ENCODE peak calls at places on chromosomes 3 and 15, in eight cellular contexts. Y, E, K, F, R, C, N and X are unnamed samples.

GRCh38 chr3:106217745-106218144 is 348.9 kb upstream of the CBLB start:
- DNase-seq in Y (no peak), E (no peak), K (no peak), F (no peak), R (no peak), C (no peak), N (no peak), X (no peak)

GRCh38 chr15:92819312-92820232 is 80.6 kb upstream of the CHD2 start:
- DNase-seq in Y (no peak), E (no peak), K (peak), F (no peak), R (no peak), C (no peak), N (no peak), X (no peak)

GRCh38 chr3:132598181-132598580 is 1.1 kb downstream of the ACKR4 start:
- DNase-seq in Y (no peak), E (no peak), K (no peak), F (no peak), R (no peak), C (no peak), N (no peak), X (no peak)

GRCh38 chr15:70259640-70260066 is 161.9 kb upstream of the TLE3 start:
- DNase-seq in Y (no peak), E (no peak), K (no peak), F (no peak), R (no peak), C (no peak), N (no peak), X (no peak)

GRCh38 chr3:56783644-56784451 is 17.9 kb downstream of the ARHGEF3 start:
- DNase-seq in Y (peak), E (peak), K (peak), F (peak), R (peak), C (no peak), N (peak), X (peak)

GRCh38 chr15:74422370-74422722 is 11.4 kb downstream of the SEMA7A start:
- DNase-seq in Y (no peak), E (no peak), K (no peak), F (no peak), R (no peak), C (no peak), N (no peak), X (no peak)

GRCh38 chr15:42891569-42891968 is 29.0 kb downstream of the TTBK2 start:
- DNase-seq in Y (peak), E (no peak), K (no peak), F (no peak), R (no peak), C (no peak), N (no peak), X (no peak)

GRCh38 chr3:47850062-47850802 is 47.3 kb downstream of the DHX30 start:
- DNase-seq in Y (peak), E (no peak), K (no peak), F (no peak), R (no peak), C (no peak), N (no peak), X (no peak)

GRCh38 chr3:110677506-110677905 is 394.1 kb upstream of the NECTIN3 start:
- DNase-seq in Y (no peak), E (no peak), K (no peak), F (no peak), R (no peak), C (no peak), N (no peak), X (no peak)

GRCh38 chr3:12288466-12289129 is at the start of gene PPARG:
- DNase-seq in Y (no peak), E (no peak), K (peak), F (peak), R (no peak), C (peak), N (no peak), X (no peak)